ENCODE peak calls at places on chromosomes 2 and 18, in eight cellular contexts. One of them, this sample, is unnamed.

GRCh38 chr2:200590090-200590489 is 4.3 kb downstream of the AOX1 start:
- DNase-seq in Ammon's horn: no peak
- DNase-seq in iPS DF 19.7: no peak
- DNase-seq in lower lobe of right lung: no peak
- DNase-seq in cardiac fibroblast: peak
- DNase-seq in NCI-H446 treated with DMSO at 0.1 percent for 48 hours: no peak
- DNase-seq in activated T-helper 9 cell treated with anti-CD3 and anti-CD28 coated beads, Interleukin-2, amount 50 U/mL, for 16 hours: no peak
- DNase-seq in Peyer's patch: peak
- DNase-seq in this sample: no peak

GRCh38 chr2:48043301-48043700 is 137.0 kb upstream of the FBXO11 start:
- DNase-seq in Ammon's horn: no peak
- DNase-seq in iPS DF 19.7: no peak
- DNase-seq in lower lobe of right lung: no peak
- DNase-seq in cardiac fibroblast: no peak
- DNase-seq in NCI-H446 treated with DMSO at 0.1 percent for 48 hours: no peak
- DNase-seq in activated T-helper 9 cell treated with anti-CD3 and anti-CD28 coated beads, Interleukin-2, amount 50 U/mL, for 16 hours: no peak
- DNase-seq in Peyer's patch: no peak
- DNase-seq in this sample: no peak

GRCh38 chr2:238289574-238289973 is 1.2 kb upstream of the PER2 start:
- DNase-seq in Ammon's horn: no peak
- DNase-seq in iPS DF 19.7: no peak
- DNase-seq in lower lobe of right lung: no peak
- DNase-seq in cardiac fibroblast: no peak
- DNase-seq in NCI-H446 treated with DMSO at 0.1 percent for 48 hours: no peak
- DNase-seq in activated T-helper 9 cell treated with anti-CD3 and anti-CD28 coated beads, Interleukin-2, amount 50 U/mL, for 16 hours: no peak
- DNase-seq in Peyer's patch: no peak
- DNase-seq in this sample: no peak

GRCh38 chr2:48183991-48184390 is 277.7 kb upstream of the FBXO11 start:
- DNase-seq in Ammon's horn: no peak
- DNase-seq in iPS DF 19.7: no peak
- DNase-seq in lower lobe of right lung: no peak
- DNase-seq in cardiac fibroblast: no peak
- DNase-seq in NCI-H446 treated with DMSO at 0.1 percent for 48 hours: no peak
- DNase-seq in activated T-helper 9 cell treated with anti-CD3 and anti-CD28 coated beads, Interleukin-2, amount 50 U/mL, for 16 hours: no peak
- DNase-seq in Peyer's patch: no peak
- DNase-seq in this sample: no peak

GRCh38 chr2:9071032-9071431 is 67.5 kb upstream of the MBOAT2 start:
- DNase-seq in Ammon's horn: no peak
- DNase-seq in iPS DF 19.7: no peak
- DNase-seq in lower lobe of right lung: no peak
- DNase-seq in cardiac fibroblast: no peak
- DNase-seq in NCI-H446 treated with DMSO at 0.1 percent for 48 hours: no peak
- DNase-seq in activated T-helper 9 cell treated with anti-CD3 and anti-CD28 coated beads, Interleukin-2, amount 50 U/mL, for 16 hours: no peak
- DNase-seq in Peyer's patch: peak
- DNase-seq in this sample: no peak

GRCh38 chr2:48496867-48497266 is 33.1 kb upstream of the STON1 start:
- DNase-seq in Ammon's horn: no peak
- DNase-seq in iPS DF 19.7: no peak
- DNase-seq in lower lobe of right lung: no peak
- DNase-seq in cardiac fibroblast: peak
- DNase-seq in NCI-H446 treated with DMSO at 0.1 percent for 48 hours: no peak
- DNase-seq in activated T-helper 9 cell treated with anti-CD3 and anti-CD28 coated beads, Interleukin-2, amount 50 U/mL, for 16 hours: no peak
- DNase-seq in Peyer's patch: no peak
- DNase-seq in this sample: no peak

GRCh38 chr2:96135171-96135570 is 3.1 kb downstream of the ASTL start:
- DNase-seq in Ammon's horn: no peak
- DNase-seq in iPS DF 19.7: no peak
- DNase-seq in lower lobe of right lung: no peak
- DNase-seq in cardiac fibroblast: no peak
- DNase-seq in NCI-H446 treated with DMSO at 0.1 percent for 48 hours: no peak
- DNase-seq in activated T-helper 9 cell treated with anti-CD3 and anti-CD28 coated beads, Interleukin-2, amount 50 U/mL, for 16 hours: no peak
- DNase-seq in Peyer's patch: no peak
- DNase-seq in this sample: no peak

GRCh38 chr18:37661061-37661460 is 95.5 kb upstream of the CELF4 start:
- DNase-seq in Ammon's horn: no peak
- DNase-seq in iPS DF 19.7: no peak
- DNase-seq in lower lobe of right lung: no peak
- DNase-seq in cardiac fibroblast: no peak
- DNase-seq in NCI-H446 treated with DMSO at 0.1 percent for 48 hours: no peak
- DNase-seq in activated T-helper 9 cell treated with anti-CD3 and anti-CD28 coated beads, Interleukin-2, amount 50 U/mL, for 16 hours: no peak
- DNase-seq in Peyer's patch: no peak
- DNase-seq in this sample: no peak

GRCh38 chr2:13821255-13821880 is 811.1 kb upstream of the LRATD1 start:
- DNase-seq in Ammon's horn: no peak
- DNase-seq in iPS DF 19.7: no peak
- DNase-seq in lower lobe of right lung: no peak
- DNase-seq in cardiac fibroblast: peak
- DNase-seq in NCI-H446 treated with DMSO at 0.1 percent for 48 hours: no peak
- DNase-seq in activated T-helper 9 cell treated with anti-CD3 and anti-CD28 coated beads, Interleukin-2, amount 50 U/mL, for 16 hours: no peak
- DNase-seq in Peyer's patch: no peak
- DNase-seq in this sample: no peak

GRCh38 chr2:129936334-129936934 is 43.0 kb upstream of the RAB6C start:
- DNase-seq in Ammon's horn: no peak
- DNase-seq in iPS DF 19.7: no peak
- DNase-seq in lower lobe of right lung: no peak
- DNase-seq in cardiac fibroblast: peak
- DNase-seq in NCI-H446 treated with DMSO at 0.1 percent for 48 hours: no peak
- DNase-seq in activated T-helper 9 cell treated with anti-CD3 and anti-CD28 coated beads, Interleukin-2, amount 50 U/mL, for 16 hours: peak
- DNase-seq in Peyer's patch: peak
- DNase-seq in this sample: no peak

GRCh38 chr2:7427293-7428060 is 510.3 kb downstream of the RNF144A start:
- DNase-seq in Ammon's horn: peak
- DNase-seq in iPS DF 19.7: no peak
- DNase-seq in lower lobe of right lung: no peak
- DNase-seq in cardiac fibroblast: peak
- DNase-seq in NCI-H446 treated with DMSO at 0.1 percent for 48 hours: peak
- DNase-seq in activated T-helper 9 cell treated with anti-CD3 and anti-CD28 coated beads, Interleukin-2, amount 50 U/mL, for 16 hours: no peak
- DNase-seq in Peyer's patch: peak
- DNase-seq in this sample: peak

GRCh38 chr2:217095511-217096205 is 235.8 kb upstream of the TNP1 start:
- DNase-seq in Ammon's horn: no peak
- DNase-seq in iPS DF 19.7: no peak
- DNase-seq in lower lobe of right lung: no peak
- DNase-seq in cardiac fibroblast: no peak
- DNase-seq in NCI-H446 treated with DMSO at 0.1 percent for 48 hours: no peak
- DNase-seq in activated T-helper 9 cell treated with anti-CD3 and anti-CD28 coated beads, Interleukin-2, amount 50 U/mL, for 16 hours: no peak
- DNase-seq in Peyer's patch: no peak
- DNase-seq in this sample: no peak

GRCh38 chr18:25998461-25998860 is 92.0 kb downstream of the SS18 start:
- DNase-seq in Ammon's horn: no peak
- DNase-seq in iPS DF 19.7: no peak
- DNase-seq in lower lobe of right lung: no peak
- DNase-seq in cardiac fibroblast: no peak
- DNase-seq in NCI-H446 treated with DMSO at 0.1 percent for 48 hours: no peak
- DNase-seq in activated T-helper 9 cell treated with anti-CD3 and anti-CD28 coated beads, Interleukin-2, amount 50 U/mL, for 16 hours: no peak
- DNase-seq in Peyer's patch: no peak
- DNase-seq in this sample: no peak

GRCh38 chr2:228227466-228227865 is 46.0 kb upstream of the SPHKAP start:
- DNase-seq in Ammon's horn: no peak
- DNase-seq in iPS DF 19.7: no peak
- DNase-seq in lower lobe of right lung: no peak
- DNase-seq in cardiac fibroblast: no peak
- DNase-seq in NCI-H446 treated with DMSO at 0.1 percent for 48 hours: no peak
- DNase-seq in activated T-helper 9 cell treated with anti-CD3 and anti-CD28 coated beads, Interleukin-2, amount 50 U/mL, for 16 hours: no peak
- DNase-seq in Peyer's patch: no peak
- DNase-seq in this sample: no peak

GRCh38 chr2:47086054-47086471 is 69.0 kb downstream of the STPG4 start:
- DNase-seq in Ammon's horn: no peak
- DNase-seq in iPS DF 19.7: no peak
- DNase-seq in lower lobe of right lung: no peak
- DNase-seq in cardiac fibroblast: no peak
- DNase-seq in NCI-H446 treated with DMSO at 0.1 percent for 48 hours: no peak
- DNase-seq in activated T-helper 9 cell treated with anti-CD3 and anti-CD28 coated beads, Interleukin-2, amount 50 U/mL, for 16 hours: no peak
- DNase-seq in Peyer's patch: no peak
- DNase-seq in this sample: no peak

GRCh38 chr2:229835601-229836283 is 86.1 kb downstream of the TRIP12 start:
- DNase-seq in Ammon's horn: no peak
- DNase-seq in iPS DF 19.7: no peak
- DNase-seq in lower lobe of right lung: no peak
- DNase-seq in cardiac fibroblast: no peak
- DNase-seq in NCI-H446 treated with DMSO at 0.1 percent for 48 hours: no peak
- DNase-seq in activated T-helper 9 cell treated with anti-CD3 and anti-CD28 coated beads, Interleukin-2, amount 50 U/mL, for 16 hours: no peak
- DNase-seq in Peyer's patch: no peak
- DNase-seq in this sample: no peak

GRCh38 chr18:58756596-58757240 is 85.5 kb downstream of the MALT1 start:
- DNase-seq in Ammon's horn: no peak
- DNase-seq in iPS DF 19.7: no peak
- DNase-seq in lower lobe of right lung: no peak
- DNase-seq in cardiac fibroblast: no peak
- DNase-seq in NCI-H446 treated with DMSO at 0.1 percent for 48 hours: no peak
- DNase-seq in activated T-helper 9 cell treated with anti-CD3 and anti-CD28 coated beads, Interleukin-2, amount 50 U/mL, for 16 hours: no peak
- DNase-seq in Peyer's patch: no peak
- DNase-seq in this sample: no peak

GRCh38 chr2:240023792-240024191 is 1.4 kb downstream of the NDUFA10 start:
- DNase-seq in Ammon's horn: no peak
- DNase-seq in iPS DF 19.7: no peak
- DNase-seq in lower lobe of right lung: no peak
- DNase-seq in cardiac fibroblast: no peak
- DNase-seq in NCI-H446 treated with DMSO at 0.1 percent for 48 hours: no peak
- DNase-seq in activated T-helper 9 cell treated with anti-CD3 and anti-CD28 coated beads, Interleukin-2, amount 50 U/mL, for 16 hours: no peak
- DNase-seq in Peyer's patch: no peak
- DNase-seq in this sample: no peak

GRCh38 chr2:207437857-207438166 is 92.0 kb upstream of the CREB1 start:
- DNase-seq in Ammon's horn: no peak
- DNase-seq in iPS DF 19.7: no peak
- DNase-seq in lower lobe of right lung: no peak
- DNase-seq in cardiac fibroblast: no peak
- DNase-seq in NCI-H446 treated with DMSO at 0.1 percent for 48 hours: no peak
- DNase-seq in activated T-helper 9 cell treated with anti-CD3 and anti-CD28 coated beads, Interleukin-2, amount 50 U/mL, for 16 hours: no peak
- DNase-seq in Peyer's patch: no peak
- DNase-seq in this sample: no peak

GRCh38 chr2:69989017-69989416 is 27.6 kb upstream of the ASPRV1 start:
- DNase-seq in Ammon's horn: no peak
- DNase-seq in iPS DF 19.7: no peak
- DNase-seq in lower lobe of right lung: no peak
- DNase-seq in cardiac fibroblast: no peak
- DNase-seq in NCI-H446 treated with DMSO at 0.1 percent for 48 hours: no peak
- DNase-seq in activated T-helper 9 cell treated with anti-CD3 and anti-CD28 coated beads, Interleukin-2, amount 50 U/mL, for 16 hours: no peak
- DNase-seq in Peyer's patch: no peak
- DNase-seq in this sample: no peak

GRCh38 chr2:38771632-38772031 is 6.4 kb upstream of the GEMIN6 start:
- DNase-seq in Ammon's horn: no peak
- DNase-seq in iPS DF 19.7: no peak
- DNase-seq in lower lobe of right lung: no peak
- DNase-seq in cardiac fibroblast: peak
- DNase-seq in NCI-H446 treated with DMSO at 0.1 percent for 48 hours: no peak
- DNase-seq in activated T-helper 9 cell treated with anti-CD3 and anti-CD28 coated beads, Interleukin-2, amount 50 U/mL, for 16 hours: no peak
- DNase-seq in Peyer's patch: no peak
- DNase-seq in this sample: no peak

GRCh38 chr2:65579506-65580235 is 147.3 kb upstream of the SPRED2 start:
- DNase-seq in Ammon's horn: no peak
- DNase-seq in iPS DF 19.7: peak
- DNase-seq in lower lobe of right lung: no peak
- DNase-seq in cardiac fibroblast: no peak
- DNase-seq in NCI-H446 treated with DMSO at 0.1 percent for 48 hours: no peak
- DNase-seq in activated T-helper 9 cell treated with anti-CD3 and anti-CD28 coated beads, Interleukin-2, amount 50 U/mL, for 16 hours: no peak
- DNase-seq in Peyer's patch: no peak
- DNase-seq in this sample: no peak

GRCh38 chr2:138949517-138949916 is 169.3 kb upstream of the NXPH2 start:
- DNase-seq in Ammon's horn: no peak
- DNase-seq in iPS DF 19.7: no peak
- DNase-seq in lower lobe of right lung: no peak
- DNase-seq in cardiac fibroblast: no peak
- DNase-seq in NCI-H446 treated with DMSO at 0.1 percent for 48 hours: no peak
- DNase-seq in activated T-helper 9 cell treated with anti-CD3 and anti-CD28 coated beads, Interleukin-2, amount 50 U/mL, for 16 hours: no peak
- DNase-seq in Peyer's patch: no peak
- DNase-seq in this sample: no peak

This sample was measured in NCI-H2227 treated with DMSO at 0.1 percent for 48 hours.